ENCODE peak calls at places on chromosomes 4 and X, in four cellular contexts. O, I, M and N are unnamed samples.

GRCh38 chr4:80202190-80202711 is 4.9 kb downstream of the PRDM8 start:
- DNase-seq in O (peak; percentile 94), I (peak; percentile 93), M (peak; percentile 74), N (peak; percentile 99)

GRCh38 chrX:24494544-24495113 is 29.5 kb downstream of the PDK3 start:
- DNase-seq in O (peak; percentile 49), I (peak; percentile 59), M (peak; percentile 74), N (peak; percentile 91)

GRCh38 chrX:24260827-24261550 is 52.9 kb downstream of the SUPT20HL2 start:
- DNase-seq in O (peak; percentile 44), I (no peak), M (peak; percentile 66), N (peak; percentile 83)

GRCh38 chrX:29992083-29992482 is 223.3 kb upstream of the MAGEB2 start:
- DNase-seq in O (no peak), I (no peak), M (no peak), N (no peak)

GRCh38 chr4:76515975-76516853 is 81.2 kb downstream of the SHROOM3 start:
- DNase-seq in O (peak; percentile 12), I (no peak), M (peak; percentile 31), N (no peak)

GRCh38 chr4:77560170-77560569 is 45.5 kb upstream of the CXCL13 start:
- DNase-seq in O (no peak), I (no peak), M (no peak), N (no peak)

GRCh38 chr4:56360071-56360470 is 27.2 kb downstream of the AASDH start:
- DNase-seq in O (peak; percentile 14), I (no peak), M (peak; percentile 34), N (no peak)

GRCh38 chr4:125735107-125735506 is 420.4 kb downstream of the FAT4 start:
- DNase-seq in O (peak; percentile 90), I (peak; percentile 87), M (peak; percentile 94), N (peak; percentile 81)

GRCh38 chr4:73715659-73716058 is 24.7 kb upstream of the CXCL8 start:
- DNase-seq in O (no peak), I (no peak), M (no peak), N (no peak)

GRCh38 chr4:98929341-98930267 is 671 bp upstream of the EIF4E start:
- DNase-seq in O (peak; percentile 98), I (peak; percentile 93), M (peak; percentile 99), N (peak; percentile 82)

GRCh38 chrX:48540015-48540350 is 469 bp downstream of the TBC1D25 start:
- DNase-seq in O (peak; percentile 52), I (peak; percentile 56), M (peak; percentile 41), N (no peak)

GRCh38 chrX:13778916-13779315 is 38.0 kb downstream of the GPM6B start:
- DNase-seq in O (peak; percentile 81), I (peak; percentile 62), M (peak; percentile 55), N (peak; percentile 87)

GRCh38 chr4:109094061-109094460 is 208.4 kb downstream of the COL25A1 start:
- DNase-seq in O (no peak), I (no peak), M (no peak), N (no peak)

GRCh38 chr4:8010618-8011017 is 71.0 kb upstream of the AFAP1 start:
- DNase-seq in O (peak; percentile 46), I (peak; percentile 14), M (peak; percentile 27), N (peak; percentile 37)

GRCh38 chr4:86686741-86687140 is 92.6 kb downstream of the PTPN13 start:
- DNase-seq in O (no peak), I (no peak), M (no peak), N (no peak)

GRCh38 chr4:76955187-76955586 is 5.6 kb downstream of the SEPTIN11 start:
- DNase-seq in O (peak; percentile 86), I (peak; percentile 71), M (peak; percentile 77), N (no peak)

GRCh38 chr4:115249808-115250207 is 136.4 kb upstream of the NDST4 start:
- DNase-seq in O (no peak), I (no peak), M (no peak), N (no peak)

GRCh38 chr4:141435446-141436225 is 200.7 kb upstream of the IL15 start:
- DNase-seq in O (peak; percentile 35), I (peak; percentile 60), M (peak; percentile 59), N (no peak)

GRCh38 chr4:3756343-3757059 is 9.7 kb upstream of the ADRA2C start:
- DNase-seq in O (no peak), I (no peak), M (no peak), N (no peak)

GRCh38 chr4:128558896-128559669 is 250.4 kb upstream of the JADE1 start:
- DNase-seq in O (peak; percentile 44), I (no peak), M (peak; percentile 88), N (peak; percentile 54)

GRCh38 chrX:136310411-136310810 is 9.6 kb downstream of the ADGRG4 start:
- DNase-seq in O (peak; percentile 14), I (no peak), M (peak; percentile 5), N (no peak)

GRCh38 chr4:139901516-139902327 is 236.1 kb downstream of the MGST2 start:
- DNase-seq in O (peak; percentile 70), I (peak; percentile 58), M (no peak), N (no peak)

GRCh38 chrX:67555578-67556203 is 11.9 kb downstream of the AR start:
- DNase-seq in O (peak; percentile 55), I (peak; percentile 53), M (peak; percentile 62), N (no peak)